ENCODE peak calls at places on chromosomes 12 and 14, in ten cellular contexts. W, V, H, R, X, G, E, P, M and I are unnamed samples.
A peak's percentile ranks its signal among the peaks of the same experiment; 100 is the strongest.

GRCh38 chr12:131222271-131223139 is 268.8 kb downstream of the ADGRD1 start:
- DNase-seq in W (no peak), V (no peak), H (no peak), R (no peak), X (no peak), G (no peak), E (no peak), P (peak; percentile 6), M (no peak), I (no peak)

GRCh38 chr12:40775681-40776080 is 83.4 kb downstream of the CNTN1 start:
- DNase-seq in W (no peak), V (no peak), H (no peak), R (no peak), X (no peak), G (no peak), E (peak; percentile 28), P (no peak), M (peak; percentile 19), I (no peak)

GRCh38 chr14:70660967-70661871 is 19.5 kb downstream of the TTC9 start:
- DNase-seq in W (no peak), V (no peak), H (peak; percentile 25), R (no peak), X (no peak), G (no peak), E (no peak), P (peak; percentile 23), M (no peak), I (no peak)

GRCh38 chr14:106691601-106692291 is 1165.4 kb downstream of the TMEM121 start:
- DNase-seq in W (no peak), V (no peak), H (peak; percentile 22), R (no peak), X (no peak), G (no peak), E (no peak), P (no peak), M (no peak), I (no peak)

GRCh38 chr14:68359862-68360552 is 432.9 kb downstream of the ZFP36L1 start:
- DNase-seq in W (no peak), V (no peak), H (no peak), R (no peak), X (peak; percentile 34), G (no peak), E (peak; percentile 20), P (peak; percentile 45), M (no peak), I (peak; percentile 17)

GRCh38 chr12:107372229-107372658 is 278.9 kb upstream of the CRY1 start:
- DNase-seq in W (no peak), V (no peak), H (peak; percentile 7), R (no peak), X (no peak), G (no peak), E (no peak), P (no peak), M (no peak), I (no peak)

GRCh38 chr14:73058923-73059311 is 583 bp downstream of the RBM25 start:
- DNase-seq in W (peak; percentile 3), V (peak; percentile 18), H (no peak), R (no peak), X (peak; percentile 37), G (no peak), E (peak; percentile 15), P (peak; percentile 56), M (peak; percentile 8), I (no peak)

GRCh38 chr14:60721331-60722162 is 2.6 kb downstream of the SIX4 start:
- DNase-seq in W (no peak), V (peak; percentile 87), H (no peak), R (peak; percentile 14), X (no peak), G (no peak), E (peak; percentile 55), P (peak; percentile 87), M (no peak), I (peak; percentile 47)

GRCh38 chr12:3246253-3246652 is 169.1 kb downstream of the TSPAN9 start:
- DNase-seq in W (no peak), V (no peak), H (no peak), R (no peak), X (no peak), G (no peak), E (no peak), P (no peak), M (no peak), I (no peak)

GRCh38 chr12:93804392-93805179 is 127.4 kb downstream of the CRADD start:
- DNase-seq in W (no peak), V (no peak), H (no peak), R (no peak), X (peak; percentile 43), G (no peak), E (no peak), P (peak; percentile 41), M (no peak), I (peak; percentile 30)

GRCh38 chr12:126684703-126685102 is 1582.3 kb upstream of the TMEM132C start:
- DNase-seq in W (no peak), V (no peak), H (no peak), R (no peak), X (no peak), G (no peak), E (no peak), P (no peak), M (no peak), I (no peak)

GRCh38 chr12:27844427-27845090 is 64.5 kb upstream of the MANSC4 start:
- DNase-seq in W (no peak), V (no peak), H (no peak), R (no peak), X (no peak), G (no peak), E (no peak), P (peak; percentile 56), M (no peak), I (no peak)

GRCh38 chr12:52139579-52140062 is 52.2 kb downstream of the KRT80 start:
- DNase-seq in W (no peak), V (peak; percentile 84), H (no peak), R (no peak), X (no peak), G (no peak), E (no peak), P (peak; percentile 58), M (no peak), I (peak; percentile 18)

GRCh38 chr12:64088431-64089349 is 133.4 kb downstream of the KICS2 start:
- DNase-seq in W (peak; percentile 89), V (no peak), H (no peak), R (no peak), X (peak; percentile 84), G (no peak), E (peak; percentile 97), P (peak; percentile 95), M (peak; percentile 100), I (peak; percentile 93)

GRCh38 chr12:6962285-6963015 is 8.0 kb downstream of the PHB2 start:
- DNase-seq in W (no peak), V (no peak), H (no peak), R (no peak), X (no peak), G (no peak), E (no peak), P (no peak), M (no peak), I (no peak)

GRCh38 chr12:33828326-33828725 is 194.0 kb upstream of the ALG10 start:
- DNase-seq in W (no peak), V (no peak), H (no peak), R (no peak), X (no peak), G (no peak), E (no peak), P (no peak), M (peak; percentile 46), I (no peak)

GRCh38 chr12:110366474-110367208 is 36.9 kb downstream of the ANAPC7 start:
- DNase-seq in W (no peak), V (no peak), H (no peak), R (no peak), X (no peak), G (no peak), E (no peak), P (no peak), M (no peak), I (no peak)

GRCh38 chr12:89306827-89307498 is 45.3 kb downstream of the DUSP6 start:
- DNase-seq in W (no peak), V (no peak), H (no peak), R (no peak), X (no peak), G (no peak), E (no peak), P (no peak), M (no peak), I (no peak)

GRCh38 chr14:31994391-31995033 is 82.6 kb upstream of the ARHGAP5 start:
- DNase-seq in W (no peak), V (no peak), H (no peak), R (no peak), X (no peak), G (no peak), E (no peak), P (peak; percentile 41), M (no peak), I (no peak)

GRCh38 chr12:129911437-129912049 is 7.7 kb upstream of the TMEM132D start:
- DNase-seq in W (peak; percentile 11), V (peak; percentile 88), H (no peak), R (peak; percentile 76), X (peak; percentile 63), G (no peak), E (no peak), P (peak; percentile 84), M (no peak), I (no peak)

GRCh38 chr14:73887704-73888459 is 1.2 kb downstream of the ZNF410 start:
- DNase-seq in W (no peak), V (no peak), H (no peak), R (no peak), X (no peak), G (no peak), E (no peak), P (peak; percentile 1), M (no peak), I (no peak)

GRCh38 chr12:71158361-71158882 is 623 bp upstream of the TSPAN8 start:
- DNase-seq in W (no peak), V (no peak), H (no peak), R (no peak), X (no peak), G (no peak), E (no peak), P (no peak), M (no peak), I (no peak)

GRCh38 chr12:63668028-63668799 is at the start of gene DPY19L2:
- DNase-seq in W (peak; percentile 44), V (peak; percentile 33), H (peak; percentile 21), R (peak; percentile 75), X (peak; percentile 49), G (peak; percentile 15), E (peak; percentile 49), P (peak; percentile 87), M (peak; percentile 61), I (peak; percentile 74)

GRCh38 chr12:105613269-105613668 is 282.8 kb downstream of the C12orf75 start:
- DNase-seq in W (no peak), V (no peak), H (no peak), R (no peak), X (no peak), G (no peak), E (no peak), P (no peak), M (no peak), I (no peak)

GRCh38 chr14:60349663-60350365 is 100.8 kb downstream of the PPM1A start:
- DNase-seq in W (peak; percentile 52), V (peak; percentile 60), H (no peak), R (no peak), X (no peak), G (no peak), E (peak; percentile 37), P (peak; percentile 71), M (no peak), I (peak; percentile 37)

GRCh38 chr12:53709671-53710070 is 17.6 kb downstream of the CALCOCO1 start:
- DNase-seq in W (no peak), V (no peak), H (no peak), R (no peak), X (no peak), G (no peak), E (no peak), P (peak; percentile 28), M (no peak), I (no peak)

GRCh38 chr12:56829908-56830307 is 66.8 kb downstream of the HSD17B6 start:
- DNase-seq in W (no peak), V (no peak), H (no peak), R (no peak), X (no peak), G (no peak), E (no peak), P (no peak), M (no peak), I (no peak)

GRCh38 chr14:101721951-101722661 is 39.4 kb upstream of the PPP2R5C start:
- DNase-seq in W (peak; percentile 97), V (no peak), H (peak; percentile 60), R (no peak), X (peak; percentile 34), G (peak; percentile 58), E (no peak), P (peak; percentile 91), M (no peak), I (peak; percentile 88)